ENCODE peak calls at places on chromosomes 1 and 21, in ten cellular contexts. I is pancreas; P is CD8-positive, alpha-beta T cell; H is mammary epithelial cell; Y is GM23338; G is left lung; B is testis; R is breast epithelium; V is IMR-90; E is right atrium auricular region. J is an unnamed sample. For H3K4me1, the result is how much of the 10 kb centered on the place peaks cover.

GRCh38 chr1:203031467-203031866 is 5.2 kb downstream of the PPFIA4 start:
- DNase-seq in I (no peak), P (no peak), H (no peak), Y (no peak), G (no peak), B (no peak), R (no peak), V (no peak), E (peak), J (no peak)

GRCh38 chr1:222009105-222009730 is 267.3 kb upstream of the DUSP10 start:
- DNase-seq in I (no peak), P (peak), H (no peak), Y (peak), G (no peak), B (no peak), R (no peak), V (no peak), E (no peak), J (no peak)

GRCh38 chr1:3892748-3893147 is 7.3 kb downstream of the C1orf174 start:
- DNase-seq in I (no peak), P (no peak), H (no peak), Y (no peak), G (peak), B (peak), R (peak), V (no peak), E (no peak), J (no peak)

GRCh38 chr1:223844962-223845809 is 561 bp downstream of the TP53BP2 start:
- DNase-seq in I (peak), P (peak), H (peak), Y (peak), G (no peak), B (peak), R (peak), V (peak), E (no peak), J (peak)

GRCh38 chr21:44550807-44551206 is 498 bp downstream of the KRTAP10-2 start:
- DNase-seq in I (no peak), P (no peak), H (peak), Y (no peak), G (peak), B (no peak), R (no peak), V (no peak), E (peak), J (no peak)

GRCh38 chr1:205513774-205514173 is 9.3 kb downstream of the CDK18 start:
- DNase-seq in I (no peak), P (no peak), H (no peak), Y (no peak), G (no peak), B (no peak), R (no peak), V (no peak), E (no peak), J (no peak)

GRCh38 chr1:40014253-40014706 is 26.2 kb upstream of the CAP1 start:
- DNase-seq in I (no peak), P (no peak), H (no peak), Y (no peak), G (no peak), B (no peak), R (no peak), V (peak), E (no peak), J (no peak)

GRCh38 chr1:220786337-220787068 is at the start of gene MTARC1:
- DNase-seq in I (peak), P (no peak), H (no peak), Y (peak), G (peak), B (peak), R (no peak), V (no peak), E (peak), J (peak)

GRCh38 chr21:34073749-34074282 is 438 bp downstream of the MRPS6 start:
- DNase-seq in I (peak), P (peak), H (no peak), Y (peak), G (peak), B (peak), R (no peak), V (no peak), E (no peak), J (peak)

GRCh38 chr1:157001304-157001703 is 44.2 kb downstream of the ARHGEF11 start:
- DNase-seq in I (no peak), P (no peak), H (peak), Y (no peak), G (no peak), B (no peak), R (no peak), V (peak), E (no peak), J (no peak)

GRCh38 chr1:100734716-100735115 is 15.2 kb downstream of the VCAM1 start:
- DNase-seq in I (no peak), P (no peak), H (peak), Y (no peak), G (no peak), B (no peak), R (no peak), V (peak), E (no peak), J (no peak)

GRCh38 chr1:116330342-116330652 is 42.7 kb upstream of the ATP1A1 start:
- DNase-seq in I (no peak), P (no peak), H (no peak), Y (no peak), G (no peak), B (no peak), R (no peak), V (no peak), E (no peak), J (no peak)

GRCh38 chr1:224253721-224254120 is 70.7 kb downstream of the DEGS1 start:
- DNase-seq in I (no peak), P (no peak), H (no peak), Y (no peak), G (no peak), B (no peak), R (no peak), V (peak), E (no peak), J (no peak)

GRCh38 chr1:88111806-88112205 is 572.3 kb upstream of the PKN2 start:
- DNase-seq in I (no peak), P (no peak), H (peak), Y (no peak), G (no peak), B (no peak), R (no peak), V (no peak), E (no peak), J (no peak)

GRCh38 chr1:210653771-210654170 is 325.1 kb downstream of the HHAT start:
- DNase-seq in I (no peak), P (no peak), H (peak), Y (no peak), G (no peak), B (no peak), R (no peak), V (peak), E (no peak), J (no peak)

GRCh38 chr1:78114034-78114956 is 68.5 kb downstream of the GIPC2 start:
- DNase-seq in I (no peak), P (peak), H (peak), Y (peak), G (no peak), B (peak), R (peak), V (peak), E (no peak), J (peak)

GRCh38 chr1:33273402-33273801 is 17.1 kb downstream of the ZNF362 start:
- DNase-seq in I (peak), P (no peak), H (no peak), Y (no peak), G (no peak), B (no peak), R (no peak), V (no peak), E (no peak), J (no peak)

GRCh38 chr1:49995734-49996133 is 28.0 kb downstream of the AGBL4 start:
- DNase-seq in I (no peak), P (no peak), H (peak), Y (peak), G (no peak), B (no peak), R (no peak), V (no peak), E (no peak), J (peak)
- TF ChIP-seq CTCF in I (no peak), P (no peak), H (peak), Y (peak), G (no peak), B (no peak), R (no peak), V (no peak), E (no peak), J (peak)

GRCh38 chr1:93990010-93990409 is 80.8 kb upstream of the GCLM start:
- DNase-seq in I (no peak), P (no peak), H (no peak), Y (no peak), G (peak), B (no peak), R (no peak), V (no peak), E (peak), J (no peak)
- H3K4me1 ChIP-seq in I (under half), P (under half), H (half or more), Y (under half), G (under half), B (under half), R (under half), V (under half), E (under half), J (under half)

DNA sequence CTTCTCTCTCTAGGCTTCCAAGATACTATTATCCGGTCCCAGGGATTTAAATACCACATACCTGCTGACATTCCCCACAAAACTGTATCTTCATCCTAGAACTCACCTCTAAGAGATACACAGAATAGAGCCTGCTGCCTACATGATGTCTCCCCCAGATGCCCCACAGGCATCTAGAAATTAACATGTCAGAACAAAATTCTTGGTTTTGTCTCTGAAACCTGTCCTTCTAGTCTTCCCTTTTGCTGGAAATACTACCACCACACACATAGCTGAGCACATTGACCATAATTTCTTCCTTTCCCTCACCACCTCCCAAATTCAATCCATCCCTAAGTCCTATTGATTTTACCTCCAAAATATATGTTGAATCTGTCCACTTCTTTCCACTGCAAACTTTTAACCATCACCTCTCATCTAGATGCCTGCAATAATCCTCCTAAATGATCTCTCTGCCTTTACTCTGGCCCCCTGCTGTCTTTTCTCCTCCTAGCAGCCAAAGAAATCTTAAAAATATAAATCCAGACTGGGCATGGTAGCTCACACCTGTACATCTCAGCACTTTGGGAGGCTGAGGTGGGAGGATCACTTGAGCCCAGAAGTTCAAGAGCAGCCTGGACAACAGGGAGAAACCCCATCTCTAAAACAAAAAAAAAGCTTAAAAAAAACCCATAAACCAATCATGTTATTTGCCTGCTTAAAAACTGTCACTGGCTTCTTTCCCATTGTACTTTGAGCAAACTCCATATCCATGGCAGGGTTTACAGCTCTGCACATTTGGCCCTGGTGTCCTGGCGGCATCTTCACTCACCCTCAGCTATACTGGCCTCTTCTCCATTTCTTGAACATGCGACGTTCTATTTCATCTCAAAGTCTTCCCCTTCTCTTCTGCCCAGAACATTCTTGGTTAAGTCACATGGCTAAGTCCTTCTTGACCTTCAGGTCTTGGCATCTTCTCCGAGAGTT is 6.2 kb upstream of the FAM76A start:
- DNase-seq in I (no peak), P (no peak), H (peak), Y (peak), G (no peak), B (no peak), R (no peak), V (peak), E (no peak), J (no peak)
- TF ChIP-seq CTCF in I (no peak), P (peak), H (peak), Y (no peak), G (no peak), B (peak), R (no peak), V (peak), E (peak), J (peak)

GRCh38 chr1:201563941-201564340 is 25.0 kb downstream of the NAV1 start:
- DNase-seq in I (peak), P (no peak), H (no peak), Y (no peak), G (no peak), B (no peak), R (no peak), V (no peak), E (no peak), J (no peak)

GRCh38 chr1:201562257-201562656 is 23.3 kb downstream of the NAV1 start:
- DNase-seq in I (peak), P (no peak), H (no peak), Y (no peak), G (no peak), B (no peak), R (no peak), V (peak), E (no peak), J (peak)

GRCh38 chr1:201565024-201565730 is 26.2 kb downstream of the NAV1 start:
- DNase-seq in I (peak), P (no peak), H (no peak), Y (no peak), G (no peak), B (peak), R (peak), V (no peak), E (no peak), J (no peak)

GRCh38 chr1:201562659-201563405 is 23.9 kb downstream of the NAV1 start:
- DNase-seq in I (peak), P (no peak), H (peak), Y (no peak), G (no peak), B (peak), R (no peak), V (peak), E (no peak), J (no peak)

GRCh38 chr1:201563406-201563780 is 24.5 kb downstream of the NAV1 start:
- DNase-seq in I (no peak), P (no peak), H (no peak), Y (no peak), G (no peak), B (no peak), R (no peak), V (no peak), E (no peak), J (no peak)
- H3K4me1 ChIP-seq in I (under half), P (under half), H (under half), Y (under half), G (under half), B (under half), R (under half), V (under half), E (under half), J (under half)

J was measured in BE2C.